ENCODE peak calls at places on chromosomes 1 and 21, in eight cellular contexts. One of them, this sample, is unnamed.
A peak's percentile ranks its signal among the peaks of the same experiment; 100 is the strongest.

GRCh38 chr1:51664412-51665240 is 47.7 kb downstream of the OSBPL9 start:
- DNase-seq in fibroblast of the aortic adventitia: peak; percentile 35
- DNase-seq in heart right ventricle: no peak
- DNase-seq in aorta: no peak
- DNase-seq in HL-60: no peak
- DNase-seq in HFF-Myc: no peak
- DNase-seq in AG04450: no peak
- DNase-seq in naive thymus-derived CD4-positive, alpha-beta T cell: no peak
- DNase-seq in this sample: peak; percentile 41

GRCh38 chr1:181113061-181113695 is 24.7 kb downstream of the IER5 start:
- DNase-seq in fibroblast of the aortic adventitia: peak; percentile 57
- DNase-seq in heart right ventricle: no peak
- DNase-seq in aorta: no peak
- DNase-seq in HL-60: no peak
- DNase-seq in HFF-Myc: no peak
- DNase-seq in AG04450: no peak
- DNase-seq in naive thymus-derived CD4-positive, alpha-beta T cell: no peak
- DNase-seq in this sample: no peak

GRCh38 chr1:159990005-159990404 is 36.0 kb upstream of the SLAMF9 start:
- DNase-seq in fibroblast of the aortic adventitia: no peak
- DNase-seq in heart right ventricle: no peak
- DNase-seq in aorta: no peak
- DNase-seq in HL-60: no peak
- DNase-seq in HFF-Myc: no peak
- DNase-seq in AG04450: no peak
- DNase-seq in naive thymus-derived CD4-positive, alpha-beta T cell: no peak
- DNase-seq in this sample: no peak

GRCh38 chr1:181166377-181167196 is 78.1 kb downstream of the IER5 start:
- DNase-seq in fibroblast of the aortic adventitia: peak; percentile 84
- DNase-seq in heart right ventricle: peak; percentile 75
- DNase-seq in aorta: peak; percentile 75
- DNase-seq in HL-60: peak; percentile 74
- DNase-seq in HFF-Myc: peak; percentile 66
- DNase-seq in AG04450: peak; percentile 34
- DNase-seq in naive thymus-derived CD4-positive, alpha-beta T cell: peak; percentile 62
- DNase-seq in this sample: peak; percentile 31

GRCh38 chr1:150165622-150166612 is 16.2 kb downstream of the PLEKHO1 start:
- DNase-seq in fibroblast of the aortic adventitia: peak; percentile 54
- DNase-seq in heart right ventricle: peak; percentile 62
- DNase-seq in aorta: no peak
- DNase-seq in HL-60: peak; percentile 59
- DNase-seq in HFF-Myc: no peak
- DNase-seq in AG04450: no peak
- DNase-seq in naive thymus-derived CD4-positive, alpha-beta T cell: peak; percentile 45
- DNase-seq in this sample: no peak

GRCh38 chr1:109490934-109491302 is 3.0 kb upstream of the CYB561D1 start:
- DNase-seq in fibroblast of the aortic adventitia: no peak
- DNase-seq in heart right ventricle: no peak
- DNase-seq in aorta: no peak
- DNase-seq in HL-60: no peak
- DNase-seq in HFF-Myc: no peak
- DNase-seq in AG04450: no peak
- DNase-seq in naive thymus-derived CD4-positive, alpha-beta T cell: no peak
- DNase-seq in this sample: no peak

GRCh38 chr1:203743101-203743501 is 21.9 kb upstream of the LAX1 start:
- DNase-seq in fibroblast of the aortic adventitia: peak; percentile 9
- DNase-seq in heart right ventricle: no peak
- DNase-seq in aorta: no peak
- DNase-seq in HL-60: no peak
- DNase-seq in HFF-Myc: no peak
- DNase-seq in AG04450: no peak
- DNase-seq in naive thymus-derived CD4-positive, alpha-beta T cell: no peak
- DNase-seq in this sample: no peak

GRCh38 chr1:17251699-17252376 is 2.9 kb downstream of the PADI3 start:
- DNase-seq in fibroblast of the aortic adventitia: no peak
- DNase-seq in heart right ventricle: no peak
- DNase-seq in aorta: no peak
- DNase-seq in HL-60: no peak
- DNase-seq in HFF-Myc: peak; percentile 35
- DNase-seq in AG04450: no peak
- DNase-seq in naive thymus-derived CD4-positive, alpha-beta T cell: no peak
- DNase-seq in this sample: no peak

GRCh38 chr1:199202331-199202730 is 563.5 kb downstream of the PTPRC start:
- DNase-seq in fibroblast of the aortic adventitia: no peak
- DNase-seq in heart right ventricle: no peak
- DNase-seq in aorta: no peak
- DNase-seq in HL-60: peak; percentile 32
- DNase-seq in HFF-Myc: no peak
- DNase-seq in AG04450: no peak
- DNase-seq in naive thymus-derived CD4-positive, alpha-beta T cell: no peak
- DNase-seq in this sample: no peak

GRCh38 chr1:33228935-33229487 is 27.3 kb upstream of the ZNF362 start:
- DNase-seq in fibroblast of the aortic adventitia: peak; percentile 96
- DNase-seq in heart right ventricle: peak; percentile 80
- DNase-seq in aorta: no peak
- DNase-seq in HL-60: no peak
- DNase-seq in HFF-Myc: peak; percentile 55
- DNase-seq in AG04450: peak; percentile 83
- DNase-seq in naive thymus-derived CD4-positive, alpha-beta T cell: no peak
- DNase-seq in this sample: peak; percentile 78

GRCh38 chr1:162676767-162677166 is 44.5 kb downstream of the DDR2 start:
- DNase-seq in fibroblast of the aortic adventitia: peak; percentile 75
- DNase-seq in heart right ventricle: peak; percentile 43
- DNase-seq in aorta: no peak
- DNase-seq in HL-60: no peak
- DNase-seq in HFF-Myc: no peak
- DNase-seq in AG04450: no peak
- DNase-seq in naive thymus-derived CD4-positive, alpha-beta T cell: no peak
- DNase-seq in this sample: no peak

DNA sequence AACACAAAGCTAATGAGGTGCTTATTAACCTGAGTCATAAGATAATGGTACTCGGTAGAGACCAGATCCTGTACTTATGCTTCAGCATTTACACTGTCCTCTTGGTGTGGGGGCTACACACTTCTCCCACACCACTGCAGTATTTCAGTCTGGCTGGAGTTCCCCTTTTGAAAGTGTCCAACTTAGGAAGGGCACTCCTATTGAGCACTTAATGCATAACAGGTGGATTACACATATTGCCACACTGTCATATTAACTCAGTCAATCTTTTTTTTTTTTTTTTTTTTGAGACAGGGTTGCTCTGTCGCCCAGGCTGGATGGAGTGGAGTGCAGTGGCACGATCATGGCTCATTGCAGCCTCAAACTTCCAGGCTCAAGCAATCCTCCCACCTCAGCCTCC is 1.5 kb downstream of the GPATCH4 start:
- DNase-seq in fibroblast of the aortic adventitia: no peak
- DNase-seq in heart right ventricle: no peak
- DNase-seq in aorta: no peak
- DNase-seq in HL-60: peak; percentile 70
- DNase-seq in HFF-Myc: no peak
- DNase-seq in AG04450: no peak
- DNase-seq in naive thymus-derived CD4-positive, alpha-beta T cell: peak; percentile 49
- DNase-seq in this sample: no peak
- H3K4me3 ChIP-seq in fibroblast of the aortic adventitia: no peak overlapping the region
- H3K4me3 ChIP-seq in heart right ventricle: no peak overlapping the region
- H3K4me3 ChIP-seq in aorta: no peak overlapping the region
- H3K4me3 ChIP-seq in HL-60: no peak overlapping the region
- H3K4me3 ChIP-seq in HFF-Myc: peak overlapping the region; percentile 74
- H3K4me3 ChIP-seq in AG04450: no peak overlapping the region
- H3K4me3 ChIP-seq in naive thymus-derived CD4-positive, alpha-beta T cell: no peak overlapping the region
- H3K4me3 ChIP-seq in this sample: no peak overlapping the region

DNA sequence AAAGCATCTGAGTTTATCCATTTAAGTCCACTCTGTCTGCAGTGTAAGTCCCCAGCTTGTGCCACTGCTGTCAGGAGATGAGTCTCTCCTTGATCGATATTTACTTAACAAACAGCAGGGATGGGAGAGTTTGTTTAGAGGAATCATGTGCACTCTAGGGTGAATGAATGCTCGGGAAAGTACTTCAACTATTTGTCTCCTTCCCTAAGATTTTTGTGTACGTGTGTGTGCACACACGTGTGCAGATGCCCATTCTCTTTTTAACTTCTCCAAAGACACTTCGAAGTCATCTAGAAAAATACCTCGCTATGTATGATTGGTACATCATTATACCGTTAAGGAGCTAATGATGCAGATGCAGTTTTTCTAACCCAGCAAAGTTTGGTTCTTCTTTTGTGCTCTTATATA is 41.2 kb downstream of the PROX1 start:
- DNase-seq in fibroblast of the aortic adventitia: no peak
- DNase-seq in heart right ventricle: no peak
- DNase-seq in aorta: no peak
- DNase-seq in HL-60: no peak
- DNase-seq in HFF-Myc: no peak
- DNase-seq in AG04450: no peak
- DNase-seq in naive thymus-derived CD4-positive, alpha-beta T cell: no peak
- DNase-seq in this sample: no peak
- H3K4me3 ChIP-seq in fibroblast of the aortic adventitia: no peak overlapping the region
- H3K4me3 ChIP-seq in heart right ventricle: no peak overlapping the region
- H3K4me3 ChIP-seq in aorta: no peak overlapping the region
- H3K4me3 ChIP-seq in HL-60: no peak overlapping the region
- H3K4me3 ChIP-seq in HFF-Myc: no peak overlapping the region
- H3K4me3 ChIP-seq in AG04450: no peak overlapping the region
- H3K4me3 ChIP-seq in naive thymus-derived CD4-positive, alpha-beta T cell: no peak overlapping the region
- H3K4me3 ChIP-seq in this sample: no peak overlapping the region

GRCh38 chr21:36103434-36103833 is 31.4 kb upstream of the CBR3 start:
- DNase-seq in fibroblast of the aortic adventitia: no peak
- DNase-seq in heart right ventricle: no peak
- DNase-seq in aorta: no peak
- DNase-seq in HL-60: no peak
- DNase-seq in HFF-Myc: no peak
- DNase-seq in AG04450: no peak
- DNase-seq in naive thymus-derived CD4-positive, alpha-beta T cell: no peak
- DNase-seq in this sample: no peak

GRCh38 chr21:36100971-36101641 is 31.3 kb downstream of the CBR1 start:
- DNase-seq in fibroblast of the aortic adventitia: no peak
- DNase-seq in heart right ventricle: no peak
- DNase-seq in aorta: no peak
- DNase-seq in HL-60: no peak
- DNase-seq in HFF-Myc: no peak
- DNase-seq in AG04450: no peak
- DNase-seq in naive thymus-derived CD4-positive, alpha-beta T cell: no peak
- DNase-seq in this sample: no peak

GRCh38 chr21:36109868-36110267 is 25.0 kb upstream of the CBR3 start:
- DNase-seq in fibroblast of the aortic adventitia: no peak
- DNase-seq in heart right ventricle: no peak
- DNase-seq in aorta: no peak
- DNase-seq in HL-60: no peak
- DNase-seq in HFF-Myc: no peak
- DNase-seq in AG04450: no peak
- DNase-seq in naive thymus-derived CD4-positive, alpha-beta T cell: no peak
- DNase-seq in this sample: no peak

GRCh38 chr21:36104306-36105300 is 30.3 kb upstream of the CBR3 start:
- DNase-seq in fibroblast of the aortic adventitia: peak; percentile 46
- DNase-seq in heart right ventricle: peak; percentile 21
- DNase-seq in aorta: no peak
- DNase-seq in HL-60: no peak
- DNase-seq in HFF-Myc: no peak
- DNase-seq in AG04450: no peak
- DNase-seq in naive thymus-derived CD4-positive, alpha-beta T cell: peak; percentile 42
- DNase-seq in this sample: no peak

DNA sequence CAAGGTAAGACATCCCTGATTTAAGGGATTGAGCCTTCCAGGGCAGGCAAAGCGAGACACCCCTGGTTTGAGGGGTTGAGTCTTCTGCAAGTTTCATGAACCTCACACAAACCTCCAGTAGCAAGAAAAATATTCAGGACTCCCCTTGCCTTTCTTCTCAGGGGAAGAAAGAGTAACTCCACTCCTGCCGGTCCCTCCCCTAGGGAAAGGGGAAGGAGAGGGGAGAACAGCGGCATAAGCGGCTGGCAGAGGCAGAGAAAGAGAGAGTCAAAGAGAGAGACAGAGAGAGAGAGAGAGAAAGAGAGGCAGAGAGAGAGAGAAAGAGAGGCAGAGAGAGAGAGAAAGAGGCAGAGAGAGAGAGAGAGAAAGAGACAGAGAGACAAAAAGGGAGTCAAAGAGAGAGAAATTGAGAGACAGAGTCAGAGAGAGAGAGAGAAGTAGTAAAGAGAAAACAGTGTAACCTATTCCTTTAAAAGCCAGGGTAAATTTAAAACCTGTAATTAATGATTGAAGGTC is 29.5 kb upstream of the CBR3 start:
- DNase-seq in fibroblast of the aortic adventitia: no peak
- DNase-seq in heart right ventricle: no peak
- DNase-seq in aorta: no peak
- DNase-seq in HL-60: no peak
- DNase-seq in HFF-Myc: no peak
- DNase-seq in AG04450: no peak
- DNase-seq in naive thymus-derived CD4-positive, alpha-beta T cell: no peak
- DNase-seq in this sample: no peak
- H3K4me3 ChIP-seq in fibroblast of the aortic adventitia: no peak overlapping the region
- H3K4me3 ChIP-seq in heart right ventricle: no peak overlapping the region
- H3K4me3 ChIP-seq in aorta: no peak overlapping the region
- H3K4me3 ChIP-seq in HL-60: no peak overlapping the region
- H3K4me3 ChIP-seq in HFF-Myc: no peak overlapping the region
- H3K4me3 ChIP-seq in AG04450: no peak overlapping the region
- H3K4me3 ChIP-seq in naive thymus-derived CD4-positive, alpha-beta T cell: no peak overlapping the region
- H3K4me3 ChIP-seq in this sample: peak overlapping the region; percentile 26

DNA sequence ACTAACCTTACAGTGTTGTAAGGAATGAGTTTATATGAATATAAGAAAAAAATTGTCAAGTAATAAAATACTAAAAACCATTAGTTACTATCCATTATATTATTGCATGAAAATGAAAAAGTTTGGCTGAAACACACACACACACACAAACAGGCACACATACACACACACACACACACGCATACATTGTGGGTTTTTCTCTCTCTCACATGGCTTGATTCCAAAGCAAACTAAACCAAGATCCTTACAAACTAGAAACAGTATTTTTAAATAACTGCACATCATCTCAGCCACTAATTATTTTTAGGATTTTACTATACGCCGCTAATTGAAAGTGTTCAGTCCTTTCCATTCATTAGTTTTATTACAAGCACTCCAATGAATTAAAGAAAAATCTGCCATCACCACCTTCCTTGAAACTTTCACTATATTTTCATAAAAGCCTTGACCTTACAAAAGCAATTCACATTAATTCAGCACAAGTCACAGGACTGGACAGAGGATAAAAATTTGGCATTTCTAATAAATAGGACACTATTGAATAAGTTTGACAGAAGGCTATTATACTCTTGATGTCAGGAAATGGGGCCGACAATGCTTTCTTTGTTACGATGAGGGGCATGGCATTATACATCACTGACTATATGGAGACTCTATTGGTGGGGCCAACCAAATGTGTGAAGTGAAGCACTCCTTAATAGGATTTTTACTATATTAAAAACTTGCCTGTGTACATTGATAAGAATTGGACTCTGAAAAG is 187.0 kb upstream of the ESRRG start:
- DNase-seq in fibroblast of the aortic adventitia: no peak
- DNase-seq in heart right ventricle: no peak
- DNase-seq in aorta: no peak
- DNase-seq in HL-60: no peak
- DNase-seq in HFF-Myc: no peak
- DNase-seq in AG04450: no peak
- DNase-seq in naive thymus-derived CD4-positive, alpha-beta T cell: no peak
- DNase-seq in this sample: peak; percentile 38
- H3K4me3 ChIP-seq in fibroblast of the aortic adventitia: no peak overlapping the region
- H3K4me3 ChIP-seq in heart right ventricle: no peak overlapping the region
- H3K4me3 ChIP-seq in aorta: no peak overlapping the region
- H3K4me3 ChIP-seq in HL-60: no peak overlapping the region
- H3K4me3 ChIP-seq in HFF-Myc: no peak overlapping the region
- H3K4me3 ChIP-seq in AG04450: no peak overlapping the region
- H3K4me3 ChIP-seq in naive thymus-derived CD4-positive, alpha-beta T cell: no peak overlapping the region
- H3K4me3 ChIP-seq in this sample: no peak overlapping the region

This sample was measured in skeletal muscle cell.